ENCODE peak calls at places on chromosomes 2 and 18, in ten cellular contexts. D, P, T, V, K, I, S, H, M and B are unnamed samples.

GRCh38 chr18:70322928-70323327 is 34.1 kb downstream of the SOCS6 start:
- DNase-seq in D (peak), P (peak), T (peak), V (no peak), K (no peak), I (peak), S (no peak), H (no peak), M (no peak), B (peak)

GRCh38 chr2:21267232-21267835 is 143.6 kb downstream of the TDRD15 start:
- DNase-seq in D (no peak), P (no peak), T (no peak), V (no peak), K (no peak), I (no peak), S (no peak), H (no peak), M (no peak), B (no peak)

GRCh38 chr18:8826971-8827370 is 121.6 kb downstream of the MTCL1 start:
- DNase-seq in D (no peak), P (no peak), T (no peak), V (no peak), K (no peak), I (no peak), S (no peak), H (no peak), M (no peak), B (no peak)

GRCh38 chr2:221276601-221277000 is 295.5 kb downstream of the EPHA4 start:
- DNase-seq in D (no peak), P (no peak), T (no peak), V (no peak), K (no peak), I (no peak), S (no peak), H (no peak), M (no peak), B (no peak)

GRCh38 chr2:102070058-102070642 is 72.4 kb upstream of the IL1R1 start:
- DNase-seq in D (no peak), P (peak), T (peak), V (no peak), K (peak), I (peak), S (no peak), H (no peak), M (no peak), B (no peak)

GRCh38 chr2:66057844-66058243 is 377.1 kb upstream of the MEIS1 start:
- DNase-seq in D (no peak), P (no peak), T (no peak), V (no peak), K (no peak), I (no peak), S (no peak), H (no peak), M (no peak), B (no peak)

GRCh38 chr2:219344756-219345458 is 12.4 kb upstream of the RESP18 start:
- DNase-seq in D (peak), P (peak), T (peak), V (no peak), K (no peak), I (peak), S (no peak), H (no peak), M (no peak), B (peak)

GRCh38 chr2:1613731-1614354 is 130.5 kb downstream of the PXDN start:
- DNase-seq in D (peak), P (peak), T (no peak), V (no peak), K (peak), I (peak), S (no peak), H (no peak), M (no peak), B (no peak)

GRCh38 chr2:230130668-230131364 is 62.1 kb upstream of the SLC16A14 start:
- DNase-seq in D (no peak), P (peak), T (peak), V (no peak), K (peak), I (peak), S (no peak), H (peak), M (no peak), B (peak)

GRCh38 chr2:239319261-239319661 is 81.6 kb downstream of the HDAC4 start:
- DNase-seq in D (peak), P (peak), T (peak), V (no peak), K (peak), I (peak), S (peak), H (no peak), M (no peak), B (peak)

GRCh38 chr2:188902906-188903305 is 71.3 kb upstream of the COL3A1 start:
- DNase-seq in D (peak), P (peak), T (no peak), V (no peak), K (peak), I (peak), S (no peak), H (peak), M (no peak), B (no peak)

GRCh38 chr2:10283106-10284062 is 19.3 kb upstream of the HPCAL1 start:
- DNase-seq in D (peak), P (peak), T (peak), V (no peak), K (peak), I (peak), S (peak), H (no peak), M (no peak), B (no peak)

GRCh38 chr2:95268208-95269035 is 5.8 kb upstream of the PROM2 start:
- DNase-seq in D (no peak), P (no peak), T (no peak), V (no peak), K (no peak), I (no peak), S (peak), H (no peak), M (no peak), B (peak)

GRCh38 chr18:11019295-11019694 is 130.1 kb downstream of the PIEZO2 start:
- DNase-seq in D (no peak), P (no peak), T (no peak), V (no peak), K (no peak), I (no peak), S (no peak), H (no peak), M (no peak), B (no peak)

GRCh38 chr2:66679422-66679821 is 244.5 kb downstream of the MEIS1 start:
- DNase-seq in D (no peak), P (no peak), T (no peak), V (no peak), K (no peak), I (peak), S (no peak), H (no peak), M (no peak), B (peak)

GRCh38 chr2:152166633-152167032 is 8.9 kb downstream of the STAM2 start:
- DNase-seq in D (peak), P (peak), T (peak), V (no peak), K (peak), I (peak), S (no peak), H (no peak), M (peak), B (no peak)

GRCh38 chr2:37664190-37664751 is 7.2 kb downstream of the CDC42EP3 start:
- DNase-seq in D (no peak), P (no peak), T (no peak), V (no peak), K (no peak), I (no peak), S (no peak), H (no peak), M (no peak), B (no peak)

GRCh38 chr2:236882931-236883330 is 202.8 kb upstream of the COPS8 start:
- DNase-seq in D (no peak), P (peak), T (no peak), V (no peak), K (no peak), I (no peak), S (no peak), H (no peak), M (no peak), B (no peak)

GRCh38 chr2:19901201-19901457 is 654 bp downstream of the TTC32 start:
- DNase-seq in D (no peak), P (no peak), T (no peak), V (peak), K (no peak), I (no peak), S (no peak), H (no peak), M (no peak), B (no peak)

GRCh38 chr18:45588831-45589558 is 26.3 kb upstream of the SLC14A2 start:
- DNase-seq in D (no peak), P (peak), T (peak), V (no peak), K (peak), I (peak), S (no peak), H (peak), M (no peak), B (peak)

GRCh38 chr2:20099780-20100179 is 48.4 kb upstream of the LAPTM4A start:
- DNase-seq in D (no peak), P (no peak), T (no peak), V (no peak), K (no peak), I (no peak), S (no peak), H (no peak), M (no peak), B (no peak)

GRCh38 chr2:22554453-22554852 is 830.5 kb upstream of the KLHL29 start:
- DNase-seq in D (no peak), P (no peak), T (no peak), V (no peak), K (no peak), I (no peak), S (no peak), H (no peak), M (no peak), B (no peak)

GRCh38 chr2:175312137-175312536 is 130.6 kb upstream of the ATP5MC3 start:
- DNase-seq in D (no peak), P (no peak), T (no peak), V (no peak), K (no peak), I (no peak), S (no peak), H (no peak), M (no peak), B (no peak)

GRCh38 chr2:231541605-231542509 is 11.6 kb upstream of the NMUR1 start:
- DNase-seq in D (no peak), P (no peak), T (no peak), V (no peak), K (peak), I (peak), S (peak), H (no peak), M (no peak), B (no peak)

GRCh38 chr18:49564435-49564834 is 2.6 kb downstream of the LIPG start:
- DNase-seq in D (no peak), P (no peak), T (no peak), V (no peak), K (no peak), I (no peak), S (no peak), H (no peak), M (no peak), B (no peak)

GRCh38 chr2:233241803-233242202 is 9.7 kb upstream of the ATG16L1 start:
- DNase-seq in D (no peak), P (no peak), T (no peak), V (no peak), K (no peak), I (no peak), S (no peak), H (no peak), M (no peak), B (no peak)